ENCODE peak calls at places on chromosome 6, in eight cellular contexts. One of them, this sample, is unnamed.

GRCh38 chr6:44009425-44010321 is 117.6 kb downstream of the MRPL14 start:
- DNase-seq in cardiac fibroblast: peak; percentile 44
- DNase-seq in activated T-helper 1 cell treated with anti-CD3 and anti-CD28 coated beads, Interleukin-12 subunit alpha, Interleukin-12 subunit beta, Interleukin-2, Interleukin-4 antibody, amounts not matched to agents 30 ng/mL and 10 ng/mL and 1 ng/mL, durations not matched to agents 14 hours and 24 hours and 36 hours: no peak
- DNase-seq in activated naive CD8-positive, alpha-beta T cell treated with anti-CD3 and anti-CD28 coated beads for 36 hours: no peak
- DNase-seq in thyroid gland: peak; percentile 92
- DNase-seq in dorsolateral prefrontal cortex: no peak
- DNase-seq in activated T-cell treated with anti-CD3 and anti-CD28 coated beads, Interleukin-2, amount 50 U/mL, for 24 hours: no peak
- DNase-seq in CD4-positive, alpha-beta T cell: no peak
- DNase-seq in this sample: no peak

GRCh38 chr6:67933278-67933677 is 701.8 kb upstream of the ADGRB3 start:
- DNase-seq in cardiac fibroblast: no peak
- DNase-seq in activated T-helper 1 cell treated with anti-CD3 and anti-CD28 coated beads, Interleukin-12 subunit alpha, Interleukin-12 subunit beta, Interleukin-2, Interleukin-4 antibody, amounts not matched to agents 30 ng/mL and 10 ng/mL and 1 ng/mL, durations not matched to agents 14 hours and 24 hours and 36 hours: no peak
- DNase-seq in activated naive CD8-positive, alpha-beta T cell treated with anti-CD3 and anti-CD28 coated beads for 36 hours: no peak
- DNase-seq in thyroid gland: no peak
- DNase-seq in dorsolateral prefrontal cortex: no peak
- DNase-seq in activated T-cell treated with anti-CD3 and anti-CD28 coated beads, Interleukin-2, amount 50 U/mL, for 24 hours: no peak
- DNase-seq in CD4-positive, alpha-beta T cell: no peak
- DNase-seq in this sample: no peak

GRCh38 chr6:129701721-129702455 is 8.1 kb downstream of the ARHGAP18 start:
- DNase-seq in cardiac fibroblast: peak; percentile 83
- DNase-seq in activated T-helper 1 cell treated with anti-CD3 and anti-CD28 coated beads, Interleukin-12 subunit alpha, Interleukin-12 subunit beta, Interleukin-2, Interleukin-4 antibody, amounts not matched to agents 30 ng/mL and 10 ng/mL and 1 ng/mL, durations not matched to agents 14 hours and 24 hours and 36 hours: no peak
- DNase-seq in activated naive CD8-positive, alpha-beta T cell treated with anti-CD3 and anti-CD28 coated beads for 36 hours: no peak
- DNase-seq in thyroid gland: no peak
- DNase-seq in dorsolateral prefrontal cortex: no peak
- DNase-seq in activated T-cell treated with anti-CD3 and anti-CD28 coated beads, Interleukin-2, amount 50 U/mL, for 24 hours: no peak
- DNase-seq in CD4-positive, alpha-beta T cell: no peak
- DNase-seq in this sample: no peak

GRCh38 chr6:107115695-107116327 is 496 bp upstream of the BEND3 start:
- DNase-seq in cardiac fibroblast: peak; percentile 30
- DNase-seq in activated T-helper 1 cell treated with anti-CD3 and anti-CD28 coated beads, Interleukin-12 subunit alpha, Interleukin-12 subunit beta, Interleukin-2, Interleukin-4 antibody, amounts not matched to agents 30 ng/mL and 10 ng/mL and 1 ng/mL, durations not matched to agents 14 hours and 24 hours and 36 hours: peak; percentile 18
- DNase-seq in activated naive CD8-positive, alpha-beta T cell treated with anti-CD3 and anti-CD28 coated beads for 36 hours: peak; percentile 35
- DNase-seq in thyroid gland: peak; percentile 56
- DNase-seq in dorsolateral prefrontal cortex: peak; percentile 23
- DNase-seq in activated T-cell treated with anti-CD3 and anti-CD28 coated beads, Interleukin-2, amount 50 U/mL, for 24 hours: peak; percentile 67
- DNase-seq in CD4-positive, alpha-beta T cell: no peak
- DNase-seq in this sample: peak; percentile 44

GRCh38 chr6:18423426-18423825 is 36.3 kb downstream of the RNF144B start:
- DNase-seq in cardiac fibroblast: no peak
- DNase-seq in activated T-helper 1 cell treated with anti-CD3 and anti-CD28 coated beads, Interleukin-12 subunit alpha, Interleukin-12 subunit beta, Interleukin-2, Interleukin-4 antibody, amounts not matched to agents 30 ng/mL and 10 ng/mL and 1 ng/mL, durations not matched to agents 14 hours and 24 hours and 36 hours: no peak
- DNase-seq in activated naive CD8-positive, alpha-beta T cell treated with anti-CD3 and anti-CD28 coated beads for 36 hours: no peak
- DNase-seq in thyroid gland: no peak
- DNase-seq in dorsolateral prefrontal cortex: no peak
- DNase-seq in activated T-cell treated with anti-CD3 and anti-CD28 coated beads, Interleukin-2, amount 50 U/mL, for 24 hours: no peak
- DNase-seq in CD4-positive, alpha-beta T cell: no peak
- DNase-seq in this sample: no peak

GRCh38 chr6:43856005-43856765 is 86.2 kb downstream of the VEGFA start:
- DNase-seq in cardiac fibroblast: peak; percentile 35
- DNase-seq in activated T-helper 1 cell treated with anti-CD3 and anti-CD28 coated beads, Interleukin-12 subunit alpha, Interleukin-12 subunit beta, Interleukin-2, Interleukin-4 antibody, amounts not matched to agents 30 ng/mL and 10 ng/mL and 1 ng/mL, durations not matched to agents 14 hours and 24 hours and 36 hours: no peak
- DNase-seq in activated naive CD8-positive, alpha-beta T cell treated with anti-CD3 and anti-CD28 coated beads for 36 hours: no peak
- DNase-seq in thyroid gland: peak; percentile 75
- DNase-seq in dorsolateral prefrontal cortex: no peak
- DNase-seq in activated T-cell treated with anti-CD3 and anti-CD28 coated beads, Interleukin-2, amount 50 U/mL, for 24 hours: no peak
- DNase-seq in CD4-positive, alpha-beta T cell: no peak
- DNase-seq in this sample: no peak

GRCh38 chr6:32819729-32820128 is 2.9 kb upstream of the HLA-DOB start:
- DNase-seq in cardiac fibroblast: peak; percentile 83
- DNase-seq in activated T-helper 1 cell treated with anti-CD3 and anti-CD28 coated beads, Interleukin-12 subunit alpha, Interleukin-12 subunit beta, Interleukin-2, Interleukin-4 antibody, amounts not matched to agents 30 ng/mL and 10 ng/mL and 1 ng/mL, durations not matched to agents 14 hours and 24 hours and 36 hours: no peak
- DNase-seq in activated naive CD8-positive, alpha-beta T cell treated with anti-CD3 and anti-CD28 coated beads for 36 hours: no peak
- DNase-seq in thyroid gland: peak; percentile 24
- DNase-seq in dorsolateral prefrontal cortex: no peak
- DNase-seq in activated T-cell treated with anti-CD3 and anti-CD28 coated beads, Interleukin-2, amount 50 U/mL, for 24 hours: no peak
- DNase-seq in CD4-positive, alpha-beta T cell: no peak
- DNase-seq in this sample: no peak

GRCh38 chr6:125453516-125453915 is 151.7 kb upstream of the HDDC2 start:
- DNase-seq in cardiac fibroblast: no peak
- DNase-seq in activated T-helper 1 cell treated with anti-CD3 and anti-CD28 coated beads, Interleukin-12 subunit alpha, Interleukin-12 subunit beta, Interleukin-2, Interleukin-4 antibody, amounts not matched to agents 30 ng/mL and 10 ng/mL and 1 ng/mL, durations not matched to agents 14 hours and 24 hours and 36 hours: no peak
- DNase-seq in activated naive CD8-positive, alpha-beta T cell treated with anti-CD3 and anti-CD28 coated beads for 36 hours: no peak
- DNase-seq in thyroid gland: no peak
- DNase-seq in dorsolateral prefrontal cortex: no peak
- DNase-seq in activated T-cell treated with anti-CD3 and anti-CD28 coated beads, Interleukin-2, amount 50 U/mL, for 24 hours: no peak
- DNase-seq in CD4-positive, alpha-beta T cell: no peak
- DNase-seq in this sample: no peak